ENCODE peak calls at places on chromosomes 1 and 21, in five cellular contexts. A is transverse colon, Z is GM23338, M is tibial nerve, U is fibroblast of lung. I is an unnamed sample.

GRCh38 chr21:46116846-46117585 is 19.1 kb downstream of the COL6A2 start:
- DNase-seq in Z (no peak), U (no peak), M (peak; percentile 12), A (peak; percentile 5), I (peak; percentile 19)

GRCh38 chr1:183137782-183138181 is 48.3 kb upstream of the LAMC2 start:
- DNase-seq in U (peak; percentile 46), Z (no peak), A (no peak), M (no peak), I (no peak)

GRCh38 chr1:26277261-26277661 is 2.6 kb upstream of the SH3BGRL3 start:
- DNase-seq in Z (no peak), M (no peak), A (peak; percentile 51), U (no peak), I (no peak)

GRCh38 chr1:41806472-41807155 is 112.1 kb downstream of the HIVEP3 start:
- DNase-seq in Z (no peak), A (no peak), U (no peak), M (no peak), I (no peak)

GRCh38 chr1:47732489-47732888 is 264.7 kb downstream of the TRABD2B start:
- DNase-seq in U (no peak), A (no peak), M (no peak), Z (no peak), I (no peak)

GRCh38 chr1:27360159-27361043 is 6.4 kb downstream of the MAP3K6 start:
- DNase-seq in M (no peak), Z (peak; percentile 72), A (peak; percentile 52), U (no peak), I (no peak)

GRCh38 chr1:59178339-59178744 is 118.6 kb upstream of the FGGY start:
- DNase-seq in Z (no peak), A (no peak), M (no peak), U (peak; percentile 76), I (peak; percentile 83)

GRCh38 chr21:18249542-18250152 is 5.0 kb downstream of the CHODL start:
- DNase-seq in A (no peak), Z (peak; percentile 67), U (no peak), M (no peak), I (no peak)

GRCh38 chr1:36322786-36323635 is 434 bp downstream of the EVA1B start:
- DNase-seq in Z (peak; percentile 71), A (peak; percentile 56), M (peak; percentile 24), U (peak; percentile 54), I (peak; percentile 82)

GRCh38 chr1:27192039-27192529 is 37.2 kb upstream of the SLC9A1 start:
- DNase-seq in Z (no peak), A (peak; percentile 73), U (no peak), M (no peak), I (no peak)

GRCh38 chr1:160644399-160644798 is 2.4 kb downstream of the SLAMF1 start:
- DNase-seq in M (no peak), U (no peak), A (no peak), Z (no peak), I (no peak)

GRCh38 chr1:53176452-53177344 is 19.9 kb upstream of the CPT2 start:
- DNase-seq in A (peak; percentile 33), M (no peak), U (peak; percentile 57), Z (no peak), I (no peak)

GRCh38 chr21:35225573-35225972 is 176.5 kb upstream of the RUNX1 start:
- DNase-seq in Z (no peak), A (no peak), U (no peak), M (no peak), I (no peak)

DNA sequence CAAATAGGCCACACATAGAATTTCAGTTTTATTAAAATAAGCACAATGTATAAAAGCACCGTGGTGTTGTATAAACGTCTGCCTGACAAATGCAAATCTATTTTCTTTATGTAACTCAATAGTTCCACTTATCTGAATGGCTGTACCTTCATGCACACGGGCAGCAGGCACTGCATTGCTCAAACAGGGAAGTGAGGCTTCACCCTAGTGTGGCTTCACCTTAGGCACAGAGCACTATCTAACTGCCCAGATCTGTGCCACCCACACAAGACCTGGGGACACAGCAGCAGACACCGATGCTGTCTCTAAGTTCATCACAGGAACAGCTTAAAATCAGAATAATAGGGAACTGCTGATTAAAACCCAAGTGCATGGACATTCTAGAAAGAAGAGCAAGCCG is 6.0 kb upstream of the KNCN start:
- DNase-seq in U (no peak), Z (no peak), M (no peak), A (no peak), I (no peak)
- TF ChIP-seq CTCF in U (no peak), Z (no peak), M (no peak), A (no peak), I (no peak)

GRCh38 chr1:168380945-168381344 is 100.3 kb downstream of the TBX19 start:
- DNase-seq in M (no peak), Z (no peak), A (no peak), U (no peak), I (no peak)

GRCh38 chr1:168386949-168387586 is 106.4 kb downstream of the TBX19 start:
- DNase-seq in Z (peak; percentile 81), M (no peak), A (peak; percentile 55), U (peak; percentile 61), I (no peak)

GRCh38 chr1:168386492-168386891 is 105.8 kb downstream of the TBX19 start:
- DNase-seq in M (no peak), A (no peak), Z (no peak), U (no peak), I (no peak)

GRCh38 chr1:168379110-168379860 is 98.6 kb downstream of the TBX19 start:
- DNase-seq in A (no peak), U (peak; percentile 6), Z (no peak), M (no peak), I (no peak)

GRCh38 chr1:168381850-168382249 is 101.2 kb downstream of the TBX19 start:
- DNase-seq in Z (no peak), U (no peak), M (no peak), A (no peak), I (no peak)
- H3K27ac ChIP-seq in Z (no peak overlapping the region), U (no peak overlapping the region), M (no peak overlapping the region), A (no peak overlapping the region), I (no peak overlapping the region)

GRCh38 chr1:76075877-76076276 is 1.3 kb downstream of the ST6GALNAC3 start:
- DNase-seq in Z (no peak), M (no peak), U (no peak), A (no peak), I (no peak)
- H3K4me3 ChIP-seq in Z (peak overlapping the region; percentile 98), M (peak overlapping the region; percentile 60), U (no peak overlapping the region), A (no peak overlapping the region), I (no peak overlapping the region)

GRCh38 chr1:97044159-97044760 is 322.7 kb downstream of the PTBP2 start:
- DNase-seq in M (no peak), Z (peak; percentile 14), U (no peak), A (no peak), I (no peak)
- TF ChIP-seq CTCF in M (no peak), Z (no peak), U (no peak), A (no peak), I (no peak)

GRCh38 chr1:228837817-228838716 is 102.8 kb downstream of the RHOU start:
- DNase-seq in M (peak; percentile 26), A (peak; percentile 75), Z (no peak), U (peak; percentile 94), I (peak; percentile 71)

GRCh38 chr1:228835456-228835855 is 100.2 kb downstream of the RHOU start:
- DNase-seq in A (no peak), M (no peak), U (no peak), Z (no peak), I (no peak)

GRCh38 chr1:228838717-228839500 is 103.6 kb downstream of the RHOU start:
- DNase-seq in M (no peak), Z (no peak), A (no peak), U (peak; percentile 48), I (no peak)

GRCh38 chr1:228836427-228836826 is 101.1 kb downstream of the RHOU start:
- DNase-seq in U (no peak), Z (no peak), M (no peak), A (peak; percentile 64), I (no peak)

DNA sequence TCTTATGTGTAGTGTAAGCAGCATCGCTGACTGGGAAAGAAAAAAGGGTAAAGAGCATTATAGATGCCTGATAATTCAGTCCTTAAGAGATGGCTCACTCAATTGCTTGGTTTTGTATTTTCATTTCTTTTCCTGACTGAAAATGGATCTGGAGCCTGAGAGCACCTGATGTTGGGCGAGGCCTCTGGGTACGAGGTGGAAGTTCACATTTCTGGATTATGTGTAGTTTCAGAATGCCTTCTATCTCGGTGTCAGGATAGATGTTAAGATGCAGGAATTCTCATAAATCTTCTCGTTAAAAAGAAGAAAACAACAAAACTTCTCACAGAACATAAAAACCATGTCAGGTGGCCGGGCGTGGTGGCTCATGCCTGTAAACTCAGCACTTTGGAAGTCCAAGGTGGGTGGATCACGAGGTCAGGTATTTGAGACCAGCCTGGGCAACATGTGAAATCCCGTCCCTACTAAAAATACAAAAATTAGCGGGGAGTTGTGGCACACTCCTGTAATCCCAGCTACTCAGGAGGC is 101.7 kb downstream of the RHOU start:
- DNase-seq in A (no peak), M (no peak), Z (no peak), U (no peak), I (no peak)
- H3K27ac ChIP-seq in A (peak overlapping the region; percentile 80), M (peak overlapping the region; percentile 68), Z (no peak overlapping the region), U (no peak overlapping the region), I (no peak overlapping the region)

DNA sequence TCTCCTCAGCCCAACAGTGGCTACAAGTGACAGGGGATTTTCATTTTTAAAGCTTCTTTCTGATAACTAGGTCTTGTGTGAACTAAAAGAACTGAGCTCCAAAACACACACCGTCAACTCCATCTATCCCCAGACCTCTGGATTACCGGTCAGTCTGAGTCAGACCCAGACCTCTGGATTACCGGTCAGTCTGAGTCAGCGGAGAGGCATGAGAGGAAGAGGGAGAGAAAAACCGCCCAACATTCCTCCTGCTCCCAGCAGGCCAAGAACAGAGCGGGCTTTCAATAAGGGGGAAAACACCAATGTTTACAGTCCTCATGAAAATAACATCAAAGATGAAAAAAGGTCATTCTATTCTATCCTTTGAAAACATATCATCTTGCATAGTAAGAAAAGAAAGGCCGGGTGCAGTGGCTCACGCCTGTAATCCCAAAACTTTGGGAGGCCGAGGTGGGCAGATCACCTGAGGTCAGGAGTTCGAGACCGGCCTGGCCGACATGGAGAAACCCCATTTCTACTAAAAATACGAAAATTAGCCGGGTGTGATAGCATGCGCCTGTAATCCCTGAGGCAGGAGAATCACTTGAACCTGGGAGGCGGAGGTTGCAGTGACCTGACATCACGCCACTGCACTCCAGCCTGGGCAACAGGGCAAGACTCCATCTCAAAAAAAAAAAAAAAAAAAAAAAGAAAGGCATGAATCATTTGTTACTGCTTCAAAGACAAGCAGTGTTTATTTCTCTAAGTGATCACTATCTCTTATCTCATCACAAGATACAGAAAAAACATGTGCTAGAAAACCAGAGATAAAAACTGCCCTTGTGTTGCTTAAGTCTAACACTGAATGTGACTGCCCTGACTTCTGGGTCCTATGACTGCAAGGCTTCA is 3.4 kb downstream of the PTTG1IP start:
- DNase-seq in A (peak; percentile 55), M (no peak), U (peak; percentile 98), Z (no peak), I (peak; percentile 77)
- H3K4me3 ChIP-seq in A (no peak overlapping the region), M (no peak overlapping the region), U (peak overlapping the region; percentile 40), Z (no peak overlapping the region), I (peak overlapping the region; percentile 93)

GRCh38 chr1:2543543-2544092 is 12.6 kb upstream of the TNFRSF14 start:
- DNase-seq in M (no peak), A (peak; percentile 43), Z (peak; percentile 52), U (peak; percentile 27), I (no peak)
- TF ChIP-seq CTCF in M (no peak), A (no peak), Z (no peak), U (no peak), I (no peak)